ENCODE peak calls at places on chromosomes 6 and 20, in eight cellular contexts. K is SK-N-SH, M is breast epithelium, Q is stomach, A is HL-60, B is HepG2, X is H1, G is sigmoid colon. O is an unnamed sample.

GRCh38 chr6:53440331-53440730 is 91.6 kb upstream of the ELOVL5 start:
- DNase-seq in K (no peak), M (no peak), Q (no peak), A (no peak), B (no peak), X (no peak), G (no peak), O (no peak)

GRCh38 chr6:150243620-150244314 is 100.9 kb downstream of the PPP1R14C start:
- DNase-seq in K (no peak), M (no peak), Q (no peak), A (no peak), B (no peak), X (no peak), G (no peak), O (no peak)

GRCh38 chr6:35259946-35260626 is 551 bp downstream of the ZNF76 start:
- DNase-seq in K (peak), M (peak), Q (peak), A (peak), B (peak), X (peak), G (peak), O (peak)

GRCh38 chr6:16576391-16577368 is 184.6 kb downstream of the ATXN1 start:
- DNase-seq in K (no peak), M (no peak), Q (no peak), A (no peak), B (peak), X (no peak), G (no peak), O (no peak)

GRCh38 chr20:24672181-24672880 is 202.9 kb downstream of the SYNDIG1 start:
- DNase-seq in K (no peak), M (no peak), Q (no peak), A (no peak), B (no peak), X (no peak), G (peak), O (no peak)

GRCh38 chr20:21622097-21622496 is 83.4 kb upstream of the PAX1 start:
- DNase-seq in K (no peak), M (peak), Q (no peak), A (no peak), B (no peak), X (no peak), G (no peak), O (no peak)

GRCh38 chr6:69827491-69827890 is 30.7 kb upstream of the LMBRD1 start:
- DNase-seq in K (no peak), M (no peak), Q (no peak), A (no peak), B (no peak), X (no peak), G (no peak), O (no peak)

GRCh38 chr6:27426045-27426620 is 37.6 kb downstream of the ZNF391 start:
- DNase-seq in K (no peak), M (no peak), Q (no peak), A (no peak), B (no peak), X (no peak), G (no peak), O (no peak)

GRCh38 chr6:69881322-69882151 is 15.2 kb downstream of the COL19A1 start:
- DNase-seq in K (no peak), M (no peak), Q (no peak), A (peak), B (no peak), X (no peak), G (no peak), O (no peak)

GRCh38 chr20:49631074-49631716 is 63.3 kb upstream of the PTGIS start:
- DNase-seq in K (no peak), M (no peak), Q (no peak), A (no peak), B (no peak), X (no peak), G (no peak), O (no peak)

GRCh38 chr6:68559716-68560115 is 75.4 kb upstream of the ADGRB3 start:
- DNase-seq in K (no peak), M (no peak), Q (no peak), A (no peak), B (no peak), X (no peak), G (no peak), O (no peak)

DNA sequence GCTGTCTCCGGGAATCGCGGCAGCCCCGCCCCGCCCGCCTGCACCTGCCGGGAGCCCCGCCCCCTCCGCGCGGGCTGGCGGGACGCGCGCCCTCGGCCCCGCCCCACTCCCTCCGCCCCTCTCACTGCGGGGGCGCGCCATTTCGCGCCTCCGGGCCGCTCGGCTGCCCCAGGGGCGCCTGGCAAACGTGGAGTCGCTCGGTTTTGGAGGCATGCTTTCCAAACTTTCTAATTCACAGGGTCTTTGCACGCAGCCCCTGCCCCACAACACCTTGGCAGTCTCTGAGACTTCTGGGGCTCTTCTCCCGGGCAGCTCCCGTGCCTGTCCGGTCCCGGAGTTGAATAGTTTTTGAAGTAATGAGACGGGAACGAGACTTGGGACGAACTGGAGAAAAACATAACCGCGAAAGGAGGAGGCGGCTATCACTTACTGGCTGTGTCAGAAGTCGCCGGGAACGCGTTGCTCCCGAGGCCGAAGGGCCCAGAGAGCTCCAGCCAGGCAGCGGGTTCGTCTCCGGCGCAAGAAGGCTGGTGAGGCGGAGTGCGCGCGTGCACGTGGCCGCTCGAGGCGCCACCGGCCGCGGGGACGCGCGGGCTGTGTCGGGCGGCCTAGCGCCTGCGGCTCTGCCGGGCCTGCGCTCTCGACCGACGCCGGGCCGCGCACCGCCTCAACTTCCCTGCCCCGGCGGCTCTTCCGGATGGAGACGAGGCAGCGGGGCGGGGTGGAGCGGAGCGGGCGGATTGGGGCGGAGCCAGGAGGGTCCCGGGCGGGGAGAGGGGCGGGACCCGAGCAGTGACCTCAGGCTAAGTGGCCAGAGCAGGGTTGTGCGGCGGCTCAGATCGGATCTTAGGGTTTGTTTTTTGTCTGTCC is at the start of gene MCM9:
- DNase-seq in K (peak), M (peak), Q (peak), A (peak), B (peak), X (peak), G (peak), O (peak)
- TF ChIP-seq POLR2AphosphoS5 in K (no peak), M (peak), Q (peak), A (peak), B (peak), X (peak), G (peak), O (peak)

DNA sequence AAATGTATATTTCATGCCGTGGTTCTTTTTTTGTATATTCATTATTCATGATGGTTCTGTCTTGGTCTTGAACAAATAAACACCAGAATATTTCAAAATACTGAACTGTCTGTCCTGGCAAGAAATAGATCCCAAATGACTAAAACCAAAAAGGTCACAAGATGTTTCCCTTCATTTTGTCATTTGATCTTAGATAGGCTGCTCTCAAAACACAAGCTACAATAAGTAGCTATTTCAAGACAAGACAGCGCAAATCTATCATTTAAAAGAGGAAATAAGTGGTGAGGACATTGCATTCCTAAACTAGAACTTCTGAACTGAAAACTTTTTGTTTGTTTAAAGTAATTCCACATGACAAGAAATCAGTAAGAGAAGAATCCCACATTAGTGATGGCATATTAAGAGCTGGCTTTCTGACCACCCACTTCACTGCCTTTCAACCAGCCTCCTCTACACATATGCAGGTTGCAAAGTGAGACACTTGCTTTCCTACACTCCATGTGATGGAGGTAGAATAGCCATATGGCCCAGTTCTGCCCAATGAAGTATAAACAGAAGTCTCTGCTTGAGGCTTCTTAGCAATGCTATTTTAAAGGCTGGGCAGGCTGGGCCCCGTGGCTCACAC is 54.4 kb upstream of the CCDC28A start:
- DNase-seq in K (no peak), M (no peak), Q (no peak), A (no peak), B (no peak), X (no peak), G (no peak), O (no peak)
- TF ChIP-seq POLR2AphosphoS5 in K (no peak), M (no peak), Q (no peak), A (no peak), B (no peak), X (no peak), G (peak), O (no peak)

GRCh38 chr6:33105916-33106871 is 30.4 kb downstream of the HLA-DPB1 start:
- DNase-seq in K (no peak), M (peak), Q (no peak), A (no peak), B (no peak), X (no peak), G (no peak), O (no peak)
- TF ChIP-seq POLR2AphosphoS5 in K (no peak), M (no peak), Q (no peak), A (no peak), B (no peak), X (no peak), G (no peak), O (no peak)

DNA sequence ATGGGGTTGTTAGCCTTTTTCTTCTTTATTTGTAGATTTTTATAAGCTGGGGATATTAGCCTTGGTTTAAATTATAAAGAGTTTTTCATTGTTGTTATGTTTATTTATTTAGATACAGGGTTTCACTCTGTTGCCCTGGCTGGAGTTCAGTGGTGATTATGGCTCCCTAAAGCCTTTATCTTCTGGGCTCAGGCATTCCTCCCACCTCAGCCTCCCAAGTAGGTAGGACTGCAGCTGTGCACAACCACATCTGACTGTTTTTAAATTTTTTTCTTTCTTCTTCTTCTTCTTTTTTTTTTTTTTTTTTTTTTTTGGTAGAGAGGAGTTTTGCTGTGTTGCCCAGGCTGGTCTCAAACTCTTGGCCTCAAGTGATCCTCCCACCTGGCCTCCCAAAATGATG is 80.9 kb downstream of the UBE3D start:
- DNase-seq in K (no peak), M (no peak), Q (no peak), A (no peak), B (no peak), X (no peak), G (no peak), O (no peak)
- TF ChIP-seq POLR2AphosphoS5 in K (no peak), M (no peak), Q (no peak), A (no peak), B (no peak), X (no peak), G (no peak), O (no peak)

GRCh38 chr6:131970460-131970859 is 19.3 kb upstream of the CCN2 start:
- DNase-seq in K (no peak), M (no peak), Q (no peak), A (no peak), B (peak), X (no peak), G (no peak), O (no peak)

GRCh38 chr6:131968672-131969071 is 17.5 kb upstream of the CCN2 start:
- DNase-seq in K (no peak), M (no peak), Q (no peak), A (no peak), B (no peak), X (no peak), G (no peak), O (no peak)

GRCh38 chr6:131963063-131963462 is 11.9 kb upstream of the CCN2 start:
- DNase-seq in K (no peak), M (no peak), Q (no peak), A (no peak), B (no peak), X (no peak), G (no peak), O (no peak)

GRCh38 chr6:131967948-131968347 is 16.8 kb upstream of the CCN2 start:
- DNase-seq in K (no peak), M (no peak), Q (no peak), A (no peak), B (no peak), X (no peak), G (no peak), O (no peak)

DNA sequence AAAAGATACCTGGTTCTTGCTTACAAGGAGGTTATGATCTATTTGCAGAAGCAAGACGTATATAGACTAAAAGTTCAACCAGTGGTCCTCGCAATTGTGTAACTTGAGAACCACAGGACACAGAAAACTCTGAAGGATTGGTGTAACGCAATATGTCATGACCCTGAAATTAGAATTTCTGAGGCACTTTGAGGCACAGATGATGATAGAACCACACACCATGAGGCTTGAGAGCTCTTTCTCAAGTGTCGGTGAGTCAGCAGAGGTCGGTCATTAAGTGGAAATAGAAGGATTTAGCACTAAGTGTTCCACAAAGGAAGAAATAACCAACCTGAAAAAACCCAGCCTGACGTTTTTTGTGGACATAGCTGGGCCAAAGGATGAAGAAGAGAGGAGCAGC is 15.3 kb upstream of the CCN2 start:
- DNase-seq in K (no peak), M (no peak), Q (no peak), A (no peak), B (no peak), X (no peak), G (no peak), O (no peak)
- TF ChIP-seq POLR2AphosphoS5 in K (no peak), M (no peak), Q (no peak), A (no peak), B (no peak), X (no peak), G (no peak), O (no peak)

GRCh38 chr6:143267740-143268139 is 182.8 kb downstream of the ADAT2 start:
- DNase-seq in K (no peak), M (no peak), Q (no peak), A (no peak), B (peak), X (no peak), G (no peak), O (no peak)
- TF ChIP-seq POLR2AphosphoS5 in K (no peak), M (no peak), Q (no peak), A (no peak), B (no peak), X (no peak), G (no peak), O (no peak)

GRCh38 chr6:18153311-18153703 is 1.6 kb downstream of the TPMT start:
- DNase-seq in K (no peak), M (no peak), Q (no peak), A (no peak), B (no peak), X (no peak), G (no peak), O (no peak)

GRCh38 chr6:18155273-18155863 is at the start of gene KDM1B:
- DNase-seq in K (peak), M (peak), Q (peak), A (peak), B (peak), X (peak), G (peak), O (peak)

GRCh38 chr6:18155864-18156396 is 708 bp downstream of the KDM1B start:
- DNase-seq in K (peak), M (peak), Q (peak), A (peak), B (peak), X (peak), G (peak), O (peak)

GRCh38 chr6:18151801-18152200 is 3.1 kb downstream of the TPMT start:
- DNase-seq in K (no peak), M (no peak), Q (no peak), A (no peak), B (no peak), X (no peak), G (no peak), O (no peak)

GRCh38 chr6:18154507-18155272 is at the start of gene TPMT:
- DNase-seq in K (no peak), M (no peak), Q (peak), A (peak), B (no peak), X (no peak), G (peak), O (no peak)
- TF ChIP-seq POLR2AphosphoS5 in K (peak), M (no peak), Q (peak), A (peak), B (peak), X (peak), G (peak), O (peak)

O was measured in GM12892.